ENCODE peak calls at places on chromosomes 2 and 18, in ten cellular contexts. X, Y, T, B, U, V, Q, O, S and C are unnamed samples.

GRCh38 chr2:70995227-70995729 is 605 bp upstream of the TEX261 start:
- DNase-seq in X (peak), Y (peak), T (peak), B (peak), U (peak), V (no peak), Q (peak), O (peak), S (no peak), C (no peak)

GRCh38 chr2:54704688-54705605 is 18.5 kb upstream of the EML6 start:
- DNase-seq in X (peak), Y (no peak), T (no peak), B (peak), U (peak), V (no peak), Q (no peak), O (no peak), S (no peak), C (no peak)

GRCh38 chr18:52747869-52748268 is 407.9 kb downstream of the DCC start:
- DNase-seq in X (no peak), Y (no peak), T (peak), B (no peak), U (no peak), V (no peak), Q (no peak), O (no peak), S (no peak), C (no peak)

GRCh38 chr2:45699032-45699658 is 47.7 kb downstream of the PRKCE start:
- DNase-seq in X (no peak), Y (no peak), T (no peak), B (peak), U (peak), V (no peak), Q (no peak), O (no peak), S (peak), C (peak)

GRCh38 chr2:13597176-13597575 is 880.4 kb downstream of the TRIB2 start:
- DNase-seq in X (no peak), Y (no peak), T (no peak), B (no peak), U (no peak), V (no peak), Q (no peak), O (no peak), S (no peak), C (no peak)

GRCh38 chr2:25598911-25599310 is 74.5 kb downstream of the DTNB start:
- DNase-seq in X (no peak), Y (no peak), T (no peak), B (no peak), U (no peak), V (no peak), Q (no peak), O (no peak), S (no peak), C (no peak)

GRCh38 chr18:79888016-79888415 is 63.4 kb downstream of the SLC66A2 start:
- DNase-seq in X (no peak), Y (no peak), T (no peak), B (no peak), U (no peak), V (peak), Q (no peak), O (no peak), S (no peak), C (no peak)

GRCh38 chr18:49854681-49855080 is 41.3 kb upstream of the ACAA2 start:
- DNase-seq in X (no peak), Y (peak), T (no peak), B (no peak), U (no peak), V (no peak), Q (no peak), O (no peak), S (no peak), C (peak)

GRCh38 chr18:35178260-35178659 is 62.6 kb upstream of the ZNF397 start:
- DNase-seq in X (no peak), Y (no peak), T (no peak), B (peak), U (peak), V (no peak), Q (no peak), O (no peak), S (no peak), C (peak)

GRCh38 chr2:157818227-157818626 is 57.9 kb downstream of the ACVR1 start:
- DNase-seq in X (no peak), Y (no peak), T (no peak), B (no peak), U (no peak), V (no peak), Q (no peak), O (no peak), S (no peak), C (no peak)

GRCh38 chr2:70964596-70965386 is 13.6 kb upstream of the ANKRD53 start:
- DNase-seq in X (peak), Y (peak), T (peak), B (peak), U (peak), V (peak), Q (peak), O (peak), S (no peak), C (no peak)

GRCh38 chr2:147607379-147607778 is 237.4 kb upstream of the ACVR2A start:
- DNase-seq in X (no peak), Y (no peak), T (no peak), B (no peak), U (no peak), V (no peak), Q (no peak), O (no peak), S (no peak), C (no peak)

GRCh38 chr2:240988571-240989271 is 9.7 kb upstream of the SNED1 start:
- DNase-seq in X (no peak), Y (no peak), T (no peak), B (no peak), U (no peak), V (peak), Q (no peak), O (peak), S (no peak), C (no peak)

GRCh38 chr2:128525653-128526052 is 207.0 kb upstream of the HS6ST1 start:
- DNase-seq in X (no peak), Y (no peak), T (no peak), B (peak), U (no peak), V (no peak), Q (no peak), O (no peak), S (no peak), C (no peak)

GRCh38 chr2:202140522-202141292 is 67.7 kb downstream of the KIAA2012 start:
- DNase-seq in X (no peak), Y (no peak), T (no peak), B (peak), U (peak), V (no peak), Q (no peak), O (no peak), S (peak), C (no peak)

GRCh38 chr2:22795467-22795866 is 589.5 kb upstream of the KLHL29 start:
- DNase-seq in X (no peak), Y (no peak), T (no peak), B (no peak), U (no peak), V (no peak), Q (no peak), O (no peak), S (no peak), C (no peak)

GRCh38 chr18:78731423-78732032 is 248.1 kb upstream of the SALL3 start:
- DNase-seq in X (no peak), Y (peak), T (no peak), B (no peak), U (no peak), V (no peak), Q (no peak), O (no peak), S (no peak), C (no peak)

GRCh38 chr2:152890746-152891145 is 172.3 kb downstream of the ARL6IP6 start:
- DNase-seq in X (no peak), Y (no peak), T (no peak), B (no peak), U (no peak), V (no peak), Q (no peak), O (no peak), S (no peak), C (no peak)

GRCh38 chr2:197909377-197909776 is 105.0 kb downstream of the PLCL1 start:
- DNase-seq in X (no peak), Y (no peak), T (no peak), B (peak), U (peak), V (no peak), Q (no peak), O (no peak), S (peak), C (peak)

GRCh38 chr18:12657048-12657848 is 659 bp downstream of the SPIRE1 start:
- DNase-seq in X (no peak), Y (peak), T (peak), B (peak), U (peak), V (peak), Q (peak), O (peak), S (no peak), C (no peak)

GRCh38 chr2:177628817-177629216 is 236.2 kb downstream of the AGPS start:
- DNase-seq in X (no peak), Y (no peak), T (no peak), B (no peak), U (no peak), V (no peak), Q (no peak), O (no peak), S (no peak), C (no peak)
- H3K4me3 ChIP-seq in X (no peak), Y (no peak), T (no peak), B (no peak), U (no peak), V (no peak), Q (no peak), O (no peak), S (no peak), C (no peak)

GRCh38 chr2:121723316-121723715 is 13.4 kb downstream of the NIFK start:
- DNase-seq in X (no peak), Y (no peak), T (no peak), B (peak), U (no peak), V (no peak), Q (no peak), O (no peak), S (no peak), C (no peak)

GRCh38 chr2:121721926-121722325 is 14.7 kb downstream of the NIFK start:
- DNase-seq in X (no peak), Y (no peak), T (no peak), B (peak), U (peak), V (no peak), Q (no peak), O (peak), S (peak), C (no peak)

GRCh38 chr2:121727332-121727731 is 9.3 kb downstream of the NIFK start:
- DNase-seq in X (no peak), Y (no peak), T (no peak), B (no peak), U (no peak), V (no peak), Q (no peak), O (no peak), S (no peak), C (no peak)

GRCh38 chr2:121717529-121717928 is 19.1 kb downstream of the NIFK start:
- DNase-seq in X (no peak), Y (no peak), T (no peak), B (no peak), U (no peak), V (no peak), Q (no peak), O (peak), S (no peak), C (no peak)

GRCh38 chr2:121722479-121722878 is 14.2 kb downstream of the NIFK start:
- DNase-seq in X (no peak), Y (no peak), T (no peak), B (peak), U (peak), V (no peak), Q (no peak), O (no peak), S (peak), C (no peak)
- H3K4me3 ChIP-seq in X (no peak), Y (no peak), T (no peak), B (peak), U (no peak), V (no peak), Q (no peak), O (no peak), S (no peak), C (no peak)

GRCh38 chr2:19508-19907 is 26.8 kb downstream of the FAM110C start:
- DNase-seq in X (no peak), Y (no peak), T (no peak), B (no peak), U (no peak), V (no peak), Q (no peak), O (no peak), S (no peak), C (no peak)

GRCh38 chr2:28401-28975 is 17.8 kb downstream of the FAM110C start:
- DNase-seq in X (no peak), Y (no peak), T (no peak), B (no peak), U (no peak), V (no peak), Q (no peak), O (no peak), S (no peak), C (no peak)

GRCh38 chr2:26891-27290 is 19.4 kb downstream of the FAM110C start:
- DNase-seq in X (no peak), Y (no peak), T (no peak), B (no peak), U (no peak), V (no peak), Q (no peak), O (no peak), S (no peak), C (no peak)

GRCh38 chr2:23283-23682 is 23.0 kb downstream of the FAM110C start:
- DNase-seq in X (no peak), Y (no peak), T (no peak), B (no peak), U (no peak), V (no peak), Q (no peak), O (no peak), S (no peak), C (no peak)

GRCh38 chr2:24122-24521 is 22.2 kb downstream of the FAM110C start:
- DNase-seq in X (no peak), Y (no peak), T (no peak), B (no peak), U (no peak), V (no peak), Q (no peak), O (no peak), S (no peak), C (peak)
- H3K4me3 ChIP-seq in X (peak), Y (no peak), T (no peak), B (no peak), U (no peak), V (no peak), Q (no peak), O (no peak), S (no peak), C (no peak)

GRCh38 chr2:29920631-29921559 is 491 bp downstream of the ALK start:
- DNase-seq in X (no peak), Y (no peak), T (no peak), B (no peak), U (peak), V (no peak), Q (no peak), O (no peak), S (no peak), C (no peak)

GRCh38 chr2:29910960-29911359 is 10.4 kb downstream of the ALK start:
- DNase-seq in X (no peak), Y (no peak), T (no peak), B (no peak), U (no peak), V (no peak), Q (no peak), O (no peak), S (no peak), C (no peak)

GRCh38 chr2:29921560-29921915 is at the start of gene ALK:
- DNase-seq in X (no peak), Y (no peak), T (peak), B (peak), U (peak), V (peak), Q (peak), O (peak), S (peak), C (peak)

GRCh38 chr2:29920130-29920577 is 1.2 kb downstream of the ALK start:
- DNase-seq in X (peak), Y (no peak), T (peak), B (peak), U (peak), V (peak), Q (peak), O (no peak), S (no peak), C (peak)

GRCh38 chr2:29916571-29916970 is 4.8 kb downstream of the ALK start:
- DNase-seq in X (no peak), Y (no peak), T (no peak), B (no peak), U (no peak), V (no peak), Q (no peak), O (no peak), S (no peak), C (no peak)
- H3K4me3 ChIP-seq in X (no peak), Y (no peak), T (no peak), B (no peak), U (no peak), V (no peak), Q (no peak), O (no peak), S (no peak), C (no peak)

DNA sequence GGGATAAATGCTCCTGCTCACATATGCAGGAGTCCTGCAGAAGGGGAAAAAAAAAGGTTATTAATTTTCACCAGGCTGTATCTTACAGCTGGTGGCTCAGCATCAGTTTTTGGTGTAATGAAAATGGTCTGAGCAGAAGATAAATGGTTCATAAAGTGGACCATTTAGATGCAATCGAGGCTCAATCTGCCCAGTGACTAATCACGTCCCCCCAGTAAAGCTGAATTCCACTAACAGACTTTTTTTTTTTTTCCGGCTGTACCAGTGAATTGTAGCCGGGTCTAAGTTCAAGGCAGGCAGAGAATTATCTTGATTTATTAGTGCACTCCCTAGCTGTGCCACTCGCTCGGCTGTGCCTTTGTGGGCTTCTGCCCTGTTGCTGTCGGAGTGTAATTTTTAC is 215.1 kb upstream of the POU3F3 start:
- DNase-seq in X (no peak), Y (no peak), T (no peak), B (no peak), U (no peak), V (no peak), Q (no peak), O (no peak), S (no peak), C (no peak)
- H3K4me3 ChIP-seq in X (no peak), Y (no peak), T (no peak), B (no peak), U (no peak), V (no peak), Q (no peak), O (no peak), S (no peak), C (no peak)

GRCh38 chr2:221571108-221571390 is 1.1 kb downstream of the EPHA4 start:
- DNase-seq in X (peak), Y (no peak), T (peak), B (peak), U (peak), V (no peak), Q (no peak), O (no peak), S (no peak), C (no peak)

GRCh38 chr2:221570321-221571107 is 1.6 kb downstream of the EPHA4 start:
- DNase-seq in X (peak), Y (no peak), T (no peak), B (peak), U (peak), V (no peak), Q (no peak), O (no peak), S (no peak), C (no peak)

GRCh38 chr2:221568299-221568698 is 3.8 kb downstream of the EPHA4 start:
- DNase-seq in X (no peak), Y (no peak), T (no peak), B (no peak), U (no peak), V (no peak), Q (no peak), O (no peak), S (no peak), C (no peak)

GRCh38 chr2:221567809-221568208 is 4.3 kb downstream of the EPHA4 start:
- DNase-seq in X (no peak), Y (no peak), T (no peak), B (peak), U (no peak), V (no peak), Q (no peak), O (no peak), S (no peak), C (no peak)

GRCh38 chr2:221569342-221570278 is 2.5 kb downstream of the EPHA4 start:
- DNase-seq in X (no peak), Y (no peak), T (no peak), B (no peak), U (no peak), V (no peak), Q (no peak), O (no peak), S (no peak), C (no peak)
- H3K4me3 ChIP-seq in X (peak), Y (peak), T (peak), B (no peak), U (no peak), V (peak), Q (no peak), O (peak), S (peak), C (peak)

GRCh38 chr18:37362158-37362890 is 203.3 kb downstream of the CELF4 start:
- DNase-seq in X (no peak), Y (no peak), T (no peak), B (no peak), U (no peak), V (no peak), Q (no peak), O (no peak), S (no peak), C (no peak)
- H3K4me3 ChIP-seq in X (no peak), Y (no peak), T (no peak), B (no peak), U (no peak), V (no peak), Q (no peak), O (no peak), S (no peak), C (no peak)

GRCh38 chr2:163737169-163737439 is 1.3 kb upstream of the FIGN start:
- DNase-seq in X (no peak), Y (no peak), T (no peak), B (no peak), U (no peak), V (no peak), Q (no peak), O (no peak), S (no peak), C (no peak)
- H3K4me3 ChIP-seq in X (no peak), Y (peak), T (peak), B (no peak), U (peak), V (peak), Q (no peak), O (peak), S (peak), C (peak)

GRCh38 chr18:28792404-28793103 is 615.6 kb upstream of the CDH2 start:
- DNase-seq in X (no peak), Y (no peak), T (no peak), B (no peak), U (no peak), V (no peak), Q (no peak), O (no peak), S (no peak), C (no peak)

GRCh38 chr18:28791101-28791500 is 614.2 kb upstream of the CDH2 start:
- DNase-seq in X (no peak), Y (no peak), T (no peak), B (no peak), U (peak), V (no peak), Q (no peak), O (no peak), S (no peak), C (no peak)

GRCh38 chr18:28789460-28789859 is 612.5 kb upstream of the CDH2 start:
- DNase-seq in X (no peak), Y (no peak), T (no peak), B (peak), U (no peak), V (no peak), Q (no peak), O (no peak), S (no peak), C (no peak)

GRCh38 chr18:28793911-28794310 is 617.0 kb upstream of the CDH2 start:
- DNase-seq in X (no peak), Y (no peak), T (no peak), B (peak), U (peak), V (no peak), Q (no peak), O (no peak), S (no peak), C (no peak)

GRCh38 chr18:28794459-28795245 is 617.7 kb upstream of the CDH2 start:
- DNase-seq in X (no peak), Y (no peak), T (no peak), B (peak), U (peak), V (no peak), Q (no peak), O (no peak), S (peak), C (peak)
- H3K4me3 ChIP-seq in X (no peak), Y (no peak), T (no peak), B (no peak), U (no peak), V (no peak), Q (no peak), O (no peak), S (no peak), C (no peak)